ENCODE peak calls at places on chromosomes 13 and 19, in six cellular contexts. One of them, this sample, is unnamed.

GRCh38 chr13:25136872-25137623 is 35.0 kb downstream of the AMER2 start:
- DNase-seq in naive B cell: no peak
- DNase-seq in stimulated activated CD4-positive, alpha-beta T cell treated with anti-CD3 and anti-CD28 coated beads, Interleukin-15, amount 100 ng/mL, for 24 hours: no peak
- DNase-seq in NCI-H1105: no peak
- DNase-seq in H9: peak
- DNase-seq in CD4-positive, alpha-beta T cell: no peak
- DNase-seq in this sample: no peak

GRCh38 chr13:22765566-22765965 is 415.2 kb upstream of the SGCG start:
- DNase-seq in naive B cell: no peak
- DNase-seq in stimulated activated CD4-positive, alpha-beta T cell treated with anti-CD3 and anti-CD28 coated beads, Interleukin-15, amount 100 ng/mL, for 24 hours: no peak
- DNase-seq in CD4-positive, alpha-beta T cell: no peak
- DNase-seq in NCI-H1105: no peak
- DNase-seq in H9: no peak
- DNase-seq in this sample: no peak

GRCh38 chr13:32846020-32846451 is 170.2 kb upstream of the KL start:
- DNase-seq in CD4-positive, alpha-beta T cell: no peak
- DNase-seq in NCI-H1105: no peak
- DNase-seq in stimulated activated CD4-positive, alpha-beta T cell treated with anti-CD3 and anti-CD28 coated beads, Interleukin-15, amount 100 ng/mL, for 24 hours: peak
- DNase-seq in H9: no peak
- DNase-seq in naive B cell: no peak
- DNase-seq in this sample: no peak

GRCh38 chr13:73355134-73355533 is 296.3 kb downstream of the KLF5 start:
- DNase-seq in CD4-positive, alpha-beta T cell: no peak
- DNase-seq in naive B cell: no peak
- DNase-seq in NCI-H1105: no peak
- DNase-seq in H9: no peak
- DNase-seq in stimulated activated CD4-positive, alpha-beta T cell treated with anti-CD3 and anti-CD28 coated beads, Interleukin-15, amount 100 ng/mL, for 24 hours: no peak
- DNase-seq in this sample: no peak

GRCh38 chr13:50800091-50800739 is 43.3 kb downstream of the DLEU7 start:
- DNase-seq in H9: no peak
- DNase-seq in naive B cell: peak
- DNase-seq in CD4-positive, alpha-beta T cell: no peak
- DNase-seq in stimulated activated CD4-positive, alpha-beta T cell treated with anti-CD3 and anti-CD28 coated beads, Interleukin-15, amount 100 ng/mL, for 24 hours: no peak
- DNase-seq in NCI-H1105: no peak
- DNase-seq in this sample: no peak

GRCh38 chr19:33285441-33285927 is 16.9 kb downstream of the CEBPA start:
- DNase-seq in naive B cell: no peak
- DNase-seq in CD4-positive, alpha-beta T cell: no peak
- DNase-seq in stimulated activated CD4-positive, alpha-beta T cell treated with anti-CD3 and anti-CD28 coated beads, Interleukin-15, amount 100 ng/mL, for 24 hours: no peak
- DNase-seq in NCI-H1105: no peak
- DNase-seq in H9: no peak
- DNase-seq in this sample: no peak

GRCh38 chr19:54030895-54031586 is 32.7 kb downstream of the VSTM1 start:
- DNase-seq in naive B cell: no peak
- DNase-seq in NCI-H1105: no peak
- DNase-seq in stimulated activated CD4-positive, alpha-beta T cell treated with anti-CD3 and anti-CD28 coated beads, Interleukin-15, amount 100 ng/mL, for 24 hours: no peak
- DNase-seq in H9: no peak
- DNase-seq in CD4-positive, alpha-beta T cell: no peak
- DNase-seq in this sample: no peak

GRCh38 chr13:31545616-31546015 is 193.7 kb upstream of the RXFP2 start:
- DNase-seq in stimulated activated CD4-positive, alpha-beta T cell treated with anti-CD3 and anti-CD28 coated beads, Interleukin-15, amount 100 ng/mL, for 24 hours: no peak
- DNase-seq in naive B cell: no peak
- DNase-seq in CD4-positive, alpha-beta T cell: no peak
- DNase-seq in H9: no peak
- DNase-seq in NCI-H1105: no peak
- DNase-seq in this sample: no peak

GRCh38 chr13:97067342-97067895 is 73.1 kb upstream of the OXGR1 start:
- DNase-seq in H9: no peak
- DNase-seq in stimulated activated CD4-positive, alpha-beta T cell treated with anti-CD3 and anti-CD28 coated beads, Interleukin-15, amount 100 ng/mL, for 24 hours: no peak
- DNase-seq in NCI-H1105: no peak
- DNase-seq in naive B cell: no peak
- DNase-seq in CD4-positive, alpha-beta T cell: no peak
- DNase-seq in this sample: no peak

GRCh38 chr13:23850134-23850533 is 39.1 kb downstream of the MIPEP start:
- DNase-seq in H9: no peak
- DNase-seq in naive B cell: no peak
- DNase-seq in CD4-positive, alpha-beta T cell: no peak
- DNase-seq in stimulated activated CD4-positive, alpha-beta T cell treated with anti-CD3 and anti-CD28 coated beads, Interleukin-15, amount 100 ng/mL, for 24 hours: no peak
- DNase-seq in NCI-H1105: no peak
- DNase-seq in this sample: no peak

GRCh38 chr13:40125336-40125735 is 469.9 kb downstream of the COG6 start:
- DNase-seq in naive B cell: no peak
- DNase-seq in NCI-H1105: no peak
- DNase-seq in stimulated activated CD4-positive, alpha-beta T cell treated with anti-CD3 and anti-CD28 coated beads, Interleukin-15, amount 100 ng/mL, for 24 hours: no peak
- DNase-seq in H9: no peak
- DNase-seq in CD4-positive, alpha-beta T cell: no peak
- DNase-seq in this sample: no peak